ENCODE peak calls at places on chromosomes 16 and 17, in eight cellular contexts. One of them, this sample, is unnamed.

GRCh38 chr17:75335315-75335714 is 46.1 kb upstream of the SLC25A19 start:
- DNase-seq in GDM1: no peak
- DNase-seq in effector CD8-positive, alpha-beta T cell: no peak
- DNase-seq in glutamatergic neuron: no peak
- DNase-seq in left colon: peak
- DNase-seq in activated T-cell treated with anti-CD3 and anti-CD28 coated beads, Interleukin-2, amount 50 U/mL, for 72 hours: no peak
- DNase-seq in activated T-helper 9 cell treated with anti-CD3 and anti-CD28 coated beads, Interleukin-2, amount 50 U/mL, for 16 hours: no peak
- DNase-seq in H7: peak
- DNase-seq in this sample: no peak

GRCh38 chr17:15930426-15930825 is 14.5 kb upstream of the ADORA2B start:
- DNase-seq in GDM1: no peak
- DNase-seq in effector CD8-positive, alpha-beta T cell: no peak
- DNase-seq in glutamatergic neuron: no peak
- DNase-seq in left colon: no peak
- DNase-seq in activated T-cell treated with anti-CD3 and anti-CD28 coated beads, Interleukin-2, amount 50 U/mL, for 72 hours: no peak
- DNase-seq in activated T-helper 9 cell treated with anti-CD3 and anti-CD28 coated beads, Interleukin-2, amount 50 U/mL, for 16 hours: no peak
- DNase-seq in H7: no peak
- DNase-seq in this sample: no peak

GRCh38 chr17:45750779-45751440 is 33.2 kb upstream of the CRHR1 start:
- DNase-seq in GDM1: no peak
- DNase-seq in effector CD8-positive, alpha-beta T cell: no peak
- DNase-seq in glutamatergic neuron: no peak
- DNase-seq in left colon: no peak
- DNase-seq in activated T-cell treated with anti-CD3 and anti-CD28 coated beads, Interleukin-2, amount 50 U/mL, for 72 hours: no peak
- DNase-seq in activated T-helper 9 cell treated with anti-CD3 and anti-CD28 coated beads, Interleukin-2, amount 50 U/mL, for 16 hours: no peak
- DNase-seq in H7: no peak
- DNase-seq in this sample: no peak

GRCh38 chr17:7435676-7436555 is 681 bp downstream of the TMEM102 start:
- DNase-seq in GDM1: peak
- DNase-seq in effector CD8-positive, alpha-beta T cell: peak
- DNase-seq in glutamatergic neuron: peak
- DNase-seq in left colon: peak
- DNase-seq in activated T-cell treated with anti-CD3 and anti-CD28 coated beads, Interleukin-2, amount 50 U/mL, for 72 hours: peak
- DNase-seq in activated T-helper 9 cell treated with anti-CD3 and anti-CD28 coated beads, Interleukin-2, amount 50 U/mL, for 16 hours: peak
- DNase-seq in H7: peak
- DNase-seq in this sample: no peak

GRCh38 chr17:55053855-55054254 is 85.3 kb downstream of the STXBP4 start:
- DNase-seq in GDM1: no peak
- DNase-seq in effector CD8-positive, alpha-beta T cell: no peak
- DNase-seq in glutamatergic neuron: no peak
- DNase-seq in left colon: no peak
- DNase-seq in activated T-cell treated with anti-CD3 and anti-CD28 coated beads, Interleukin-2, amount 50 U/mL, for 72 hours: no peak
- DNase-seq in activated T-helper 9 cell treated with anti-CD3 and anti-CD28 coated beads, Interleukin-2, amount 50 U/mL, for 16 hours: no peak
- DNase-seq in H7: no peak
- DNase-seq in this sample: no peak

GRCh38 chr17:42288985-42289862 is 926 bp downstream of the STAT5A start:
- DNase-seq in GDM1: peak
- DNase-seq in effector CD8-positive, alpha-beta T cell: peak
- DNase-seq in glutamatergic neuron: no peak
- DNase-seq in left colon: peak
- DNase-seq in activated T-cell treated with anti-CD3 and anti-CD28 coated beads, Interleukin-2, amount 50 U/mL, for 72 hours: peak
- DNase-seq in activated T-helper 9 cell treated with anti-CD3 and anti-CD28 coated beads, Interleukin-2, amount 50 U/mL, for 16 hours: peak
- DNase-seq in H7: peak
- DNase-seq in this sample: no peak

GRCh38 chr17:62179525-62180161 is 114.6 kb upstream of the MED13 start:
- DNase-seq in GDM1: no peak
- DNase-seq in effector CD8-positive, alpha-beta T cell: no peak
- DNase-seq in glutamatergic neuron: no peak
- DNase-seq in left colon: peak
- DNase-seq in activated T-cell treated with anti-CD3 and anti-CD28 coated beads, Interleukin-2, amount 50 U/mL, for 72 hours: no peak
- DNase-seq in activated T-helper 9 cell treated with anti-CD3 and anti-CD28 coated beads, Interleukin-2, amount 50 U/mL, for 16 hours: no peak
- DNase-seq in H7: no peak
- DNase-seq in this sample: peak

GRCh38 chr16:28181557-28181914 is 30.2 kb downstream of the XPO6 start:
- DNase-seq in GDM1: no peak
- DNase-seq in effector CD8-positive, alpha-beta T cell: no peak
- DNase-seq in glutamatergic neuron: no peak
- DNase-seq in left colon: no peak
- DNase-seq in activated T-cell treated with anti-CD3 and anti-CD28 coated beads, Interleukin-2, amount 50 U/mL, for 72 hours: no peak
- DNase-seq in activated T-helper 9 cell treated with anti-CD3 and anti-CD28 coated beads, Interleukin-2, amount 50 U/mL, for 16 hours: no peak
- DNase-seq in H7: no peak
- DNase-seq in this sample: peak

GRCh38 chr17:83199500-83200201 is 120.2 kb downstream of the METRNL start:
- DNase-seq in GDM1: peak
- DNase-seq in effector CD8-positive, alpha-beta T cell: no peak
- DNase-seq in glutamatergic neuron: no peak
- DNase-seq in left colon: peak
- DNase-seq in activated T-cell treated with anti-CD3 and anti-CD28 coated beads, Interleukin-2, amount 50 U/mL, for 72 hours: peak
- DNase-seq in activated T-helper 9 cell treated with anti-CD3 and anti-CD28 coated beads, Interleukin-2, amount 50 U/mL, for 16 hours: peak
- DNase-seq in H7: no peak
- DNase-seq in this sample: no peak

GRCh38 chr16:89867918-89868317 is 5.5 kb upstream of the TCF25 start:
- DNase-seq in GDM1: no peak
- DNase-seq in effector CD8-positive, alpha-beta T cell: no peak
- DNase-seq in glutamatergic neuron: no peak
- DNase-seq in left colon: no peak
- DNase-seq in activated T-cell treated with anti-CD3 and anti-CD28 coated beads, Interleukin-2, amount 50 U/mL, for 72 hours: no peak
- DNase-seq in activated T-helper 9 cell treated with anti-CD3 and anti-CD28 coated beads, Interleukin-2, amount 50 U/mL, for 16 hours: no peak
- DNase-seq in H7: no peak
- DNase-seq in this sample: no peak

GRCh38 chr16:57899771-57900661 is 70.9 kb downstream of the CNGB1 start:
- DNase-seq in GDM1: peak
- DNase-seq in effector CD8-positive, alpha-beta T cell: peak
- DNase-seq in glutamatergic neuron: peak
- DNase-seq in left colon: peak
- DNase-seq in activated T-cell treated with anti-CD3 and anti-CD28 coated beads, Interleukin-2, amount 50 U/mL, for 72 hours: peak
- DNase-seq in activated T-helper 9 cell treated with anti-CD3 and anti-CD28 coated beads, Interleukin-2, amount 50 U/mL, for 16 hours: peak
- DNase-seq in H7: peak
- DNase-seq in this sample: no peak

GRCh38 chr16:2467301-2468141 is 3.6 kb upstream of the NTN3 start:
- DNase-seq in GDM1: peak
- DNase-seq in effector CD8-positive, alpha-beta T cell: no peak
- DNase-seq in glutamatergic neuron: peak
- DNase-seq in left colon: peak
- DNase-seq in activated T-cell treated with anti-CD3 and anti-CD28 coated beads, Interleukin-2, amount 50 U/mL, for 72 hours: no peak
- DNase-seq in activated T-helper 9 cell treated with anti-CD3 and anti-CD28 coated beads, Interleukin-2, amount 50 U/mL, for 16 hours: no peak
- DNase-seq in H7: peak
- DNase-seq in this sample: peak

GRCh38 chr16:79381552-79382042 is 218.9 kb downstream of the MAF start:
- DNase-seq in GDM1: no peak
- DNase-seq in effector CD8-positive, alpha-beta T cell: no peak
- DNase-seq in glutamatergic neuron: no peak
- DNase-seq in left colon: no peak
- DNase-seq in activated T-cell treated with anti-CD3 and anti-CD28 coated beads, Interleukin-2, amount 50 U/mL, for 72 hours: no peak
- DNase-seq in activated T-helper 9 cell treated with anti-CD3 and anti-CD28 coated beads, Interleukin-2, amount 50 U/mL, for 16 hours: no peak
- DNase-seq in H7: no peak
- DNase-seq in this sample: no peak

GRCh38 chr16:9489823-9490467 is 398.5 kb downstream of the HAPSTR1 start:
- DNase-seq in GDM1: no peak
- DNase-seq in effector CD8-positive, alpha-beta T cell: no peak
- DNase-seq in glutamatergic neuron: no peak
- DNase-seq in left colon: peak
- DNase-seq in activated T-cell treated with anti-CD3 and anti-CD28 coated beads, Interleukin-2, amount 50 U/mL, for 72 hours: no peak
- DNase-seq in activated T-helper 9 cell treated with anti-CD3 and anti-CD28 coated beads, Interleukin-2, amount 50 U/mL, for 16 hours: no peak
- DNase-seq in H7: no peak
- DNase-seq in this sample: no peak

GRCh38 chr17:21286066-21286770 is 1.7 kb downstream of the MAP2K3 start:
- DNase-seq in GDM1: no peak
- DNase-seq in effector CD8-positive, alpha-beta T cell: no peak
- DNase-seq in glutamatergic neuron: no peak
- DNase-seq in left colon: peak
- DNase-seq in activated T-cell treated with anti-CD3 and anti-CD28 coated beads, Interleukin-2, amount 50 U/mL, for 72 hours: no peak
- DNase-seq in activated T-helper 9 cell treated with anti-CD3 and anti-CD28 coated beads, Interleukin-2, amount 50 U/mL, for 16 hours: no peak
- DNase-seq in H7: peak
- DNase-seq in this sample: peak

GRCh38 chr17:50213026-50214015 is 11.9 kb upstream of the COL1A1 start:
- DNase-seq in GDM1: peak
- DNase-seq in effector CD8-positive, alpha-beta T cell: no peak
- DNase-seq in glutamatergic neuron: no peak
- DNase-seq in left colon: no peak
- DNase-seq in activated T-cell treated with anti-CD3 and anti-CD28 coated beads, Interleukin-2, amount 50 U/mL, for 72 hours: peak
- DNase-seq in activated T-helper 9 cell treated with anti-CD3 and anti-CD28 coated beads, Interleukin-2, amount 50 U/mL, for 16 hours: no peak
- DNase-seq in H7: peak
- DNase-seq in this sample: no peak

GRCh38 chr17:41967141-41967920 is 736 bp downstream of the CNP start:
- DNase-seq in GDM1: no peak
- DNase-seq in effector CD8-positive, alpha-beta T cell: no peak
- DNase-seq in glutamatergic neuron: no peak
- DNase-seq in left colon: peak
- DNase-seq in activated T-cell treated with anti-CD3 and anti-CD28 coated beads, Interleukin-2, amount 50 U/mL, for 72 hours: peak
- DNase-seq in activated T-helper 9 cell treated with anti-CD3 and anti-CD28 coated beads, Interleukin-2, amount 50 U/mL, for 16 hours: peak
- DNase-seq in H7: no peak
- DNase-seq in this sample: no peak

GRCh38 chr17:17535957-17536356 is 39.8 kb upstream of the RASD1 start:
- DNase-seq in GDM1: no peak
- DNase-seq in effector CD8-positive, alpha-beta T cell: no peak
- DNase-seq in glutamatergic neuron: no peak
- DNase-seq in left colon: peak
- DNase-seq in activated T-cell treated with anti-CD3 and anti-CD28 coated beads, Interleukin-2, amount 50 U/mL, for 72 hours: no peak
- DNase-seq in activated T-helper 9 cell treated with anti-CD3 and anti-CD28 coated beads, Interleukin-2, amount 50 U/mL, for 16 hours: no peak
- DNase-seq in H7: no peak
- DNase-seq in this sample: no peak

GRCh38 chr16:70157477-70158260 is 15.9 kb upstream of the CLEC18C start:
- DNase-seq in GDM1: no peak
- DNase-seq in effector CD8-positive, alpha-beta T cell: no peak
- DNase-seq in glutamatergic neuron: no peak
- DNase-seq in left colon: peak
- DNase-seq in activated T-cell treated with anti-CD3 and anti-CD28 coated beads, Interleukin-2, amount 50 U/mL, for 72 hours: no peak
- DNase-seq in activated T-helper 9 cell treated with anti-CD3 and anti-CD28 coated beads, Interleukin-2, amount 50 U/mL, for 16 hours: no peak
- DNase-seq in H7: peak
- DNase-seq in this sample: no peak

GRCh38 chr17:34885076-34885475 is 76.2 kb downstream of the CCT6B start:
- DNase-seq in GDM1: no peak
- DNase-seq in effector CD8-positive, alpha-beta T cell: no peak
- DNase-seq in glutamatergic neuron: no peak
- DNase-seq in left colon: no peak
- DNase-seq in activated T-cell treated with anti-CD3 and anti-CD28 coated beads, Interleukin-2, amount 50 U/mL, for 72 hours: no peak
- DNase-seq in activated T-helper 9 cell treated with anti-CD3 and anti-CD28 coated beads, Interleukin-2, amount 50 U/mL, for 16 hours: no peak
- DNase-seq in H7: no peak
- DNase-seq in this sample: no peak

GRCh38 chr16:55297062-55297909 is 26.7 kb upstream of the IRX6 start:
- DNase-seq in GDM1: no peak
- DNase-seq in effector CD8-positive, alpha-beta T cell: no peak
- DNase-seq in glutamatergic neuron: no peak
- DNase-seq in left colon: no peak
- DNase-seq in activated T-cell treated with anti-CD3 and anti-CD28 coated beads, Interleukin-2, amount 50 U/mL, for 72 hours: no peak
- DNase-seq in activated T-helper 9 cell treated with anti-CD3 and anti-CD28 coated beads, Interleukin-2, amount 50 U/mL, for 16 hours: no peak
- DNase-seq in H7: no peak
- DNase-seq in this sample: no peak

GRCh38 chr16:838741-839140 is 38.2 kb upstream of the GNG13 start:
- DNase-seq in GDM1: no peak
- DNase-seq in effector CD8-positive, alpha-beta T cell: no peak
- DNase-seq in glutamatergic neuron: no peak
- DNase-seq in left colon: no peak
- DNase-seq in activated T-cell treated with anti-CD3 and anti-CD28 coated beads, Interleukin-2, amount 50 U/mL, for 72 hours: no peak
- DNase-seq in activated T-helper 9 cell treated with anti-CD3 and anti-CD28 coated beads, Interleukin-2, amount 50 U/mL, for 16 hours: no peak
- DNase-seq in H7: peak
- DNase-seq in this sample: no peak

GRCh38 chr16:8567355-8568230 is 22.7 kb downstream of the TMEM114 start:
- DNase-seq in GDM1: peak
- DNase-seq in effector CD8-positive, alpha-beta T cell: peak
- DNase-seq in glutamatergic neuron: peak
- DNase-seq in left colon: peak
- DNase-seq in activated T-cell treated with anti-CD3 and anti-CD28 coated beads, Interleukin-2, amount 50 U/mL, for 72 hours: peak
- DNase-seq in activated T-helper 9 cell treated with anti-CD3 and anti-CD28 coated beads, Interleukin-2, amount 50 U/mL, for 16 hours: peak
- DNase-seq in H7: peak
- DNase-seq in this sample: peak

GRCh38 chr17:68288804-68289203 is 2.1 kb downstream of the SLC16A6 start:
- DNase-seq in GDM1: no peak
- DNase-seq in effector CD8-positive, alpha-beta T cell: no peak
- DNase-seq in glutamatergic neuron: no peak
- DNase-seq in left colon: no peak
- DNase-seq in activated T-cell treated with anti-CD3 and anti-CD28 coated beads, Interleukin-2, amount 50 U/mL, for 72 hours: peak
- DNase-seq in activated T-helper 9 cell treated with anti-CD3 and anti-CD28 coated beads, Interleukin-2, amount 50 U/mL, for 16 hours: no peak
- DNase-seq in H7: no peak
- DNase-seq in this sample: no peak

GRCh38 chr17:76104140-76104895 is 731 bp upstream of the EXOC7 start:
- DNase-seq in GDM1: no peak
- DNase-seq in effector CD8-positive, alpha-beta T cell: no peak
- DNase-seq in glutamatergic neuron: no peak
- DNase-seq in left colon: no peak
- DNase-seq in activated T-cell treated with anti-CD3 and anti-CD28 coated beads, Interleukin-2, amount 50 U/mL, for 72 hours: no peak
- DNase-seq in activated T-helper 9 cell treated with anti-CD3 and anti-CD28 coated beads, Interleukin-2, amount 50 U/mL, for 16 hours: no peak
- DNase-seq in H7: peak
- DNase-seq in this sample: no peak

GRCh38 chr16:679808-680624 is at the start of gene STUB1:
- DNase-seq in GDM1: peak
- DNase-seq in effector CD8-positive, alpha-beta T cell: peak
- DNase-seq in glutamatergic neuron: peak
- DNase-seq in left colon: peak
- DNase-seq in activated T-cell treated with anti-CD3 and anti-CD28 coated beads, Interleukin-2, amount 50 U/mL, for 72 hours: peak
- DNase-seq in activated T-helper 9 cell treated with anti-CD3 and anti-CD28 coated beads, Interleukin-2, amount 50 U/mL, for 16 hours: peak
- DNase-seq in H7: peak
- DNase-seq in this sample: peak

GRCh38 chr17:36665417-36665816 is 64.0 kb downstream of the MRM1 start:
- DNase-seq in GDM1: no peak
- DNase-seq in effector CD8-positive, alpha-beta T cell: no peak
- DNase-seq in glutamatergic neuron: no peak
- DNase-seq in left colon: no peak
- DNase-seq in activated T-cell treated with anti-CD3 and anti-CD28 coated beads, Interleukin-2, amount 50 U/mL, for 72 hours: no peak
- DNase-seq in activated T-helper 9 cell treated with anti-CD3 and anti-CD28 coated beads, Interleukin-2, amount 50 U/mL, for 16 hours: no peak
- DNase-seq in H7: no peak
- DNase-seq in this sample: no peak

GRCh38 chr16:64092284-64092683 is 1029.6 kb downstream of the CDH11 start:
- DNase-seq in GDM1: no peak
- DNase-seq in effector CD8-positive, alpha-beta T cell: no peak
- DNase-seq in glutamatergic neuron: no peak
- DNase-seq in left colon: no peak
- DNase-seq in activated T-cell treated with anti-CD3 and anti-CD28 coated beads, Interleukin-2, amount 50 U/mL, for 72 hours: no peak
- DNase-seq in activated T-helper 9 cell treated with anti-CD3 and anti-CD28 coated beads, Interleukin-2, amount 50 U/mL, for 16 hours: no peak
- DNase-seq in H7: no peak
- DNase-seq in this sample: peak

GRCh38 chr16:51151435-51151950 is 423 bp upstream of the SALL1 start:
- DNase-seq in GDM1: no peak
- DNase-seq in effector CD8-positive, alpha-beta T cell: no peak
- DNase-seq in glutamatergic neuron: peak
- DNase-seq in left colon: no peak
- DNase-seq in activated T-cell treated with anti-CD3 and anti-CD28 coated beads, Interleukin-2, amount 50 U/mL, for 72 hours: no peak
- DNase-seq in activated T-helper 9 cell treated with anti-CD3 and anti-CD28 coated beads, Interleukin-2, amount 50 U/mL, for 16 hours: no peak
- DNase-seq in H7: peak
- DNase-seq in this sample: peak

GRCh38 chr17:44221862-44222111 is 2.3 kb upstream of the UBTF start:
- DNase-seq in GDM1: no peak
- DNase-seq in effector CD8-positive, alpha-beta T cell: no peak
- DNase-seq in glutamatergic neuron: no peak
- DNase-seq in left colon: no peak
- DNase-seq in activated T-cell treated with anti-CD3 and anti-CD28 coated beads, Interleukin-2, amount 50 U/mL, for 72 hours: no peak
- DNase-seq in activated T-helper 9 cell treated with anti-CD3 and anti-CD28 coated beads, Interleukin-2, amount 50 U/mL, for 16 hours: no peak
- DNase-seq in H7: no peak
- DNase-seq in this sample: no peak

GRCh38 chr16:72901012-72901411 is 146.9 kb downstream of the ZFHX3 start:
- DNase-seq in GDM1: no peak
- DNase-seq in effector CD8-positive, alpha-beta T cell: no peak
- DNase-seq in glutamatergic neuron: no peak
- DNase-seq in left colon: no peak
- DNase-seq in activated T-cell treated with anti-CD3 and anti-CD28 coated beads, Interleukin-2, amount 50 U/mL, for 72 hours: no peak
- DNase-seq in activated T-helper 9 cell treated with anti-CD3 and anti-CD28 coated beads, Interleukin-2, amount 50 U/mL, for 16 hours: no peak
- DNase-seq in H7: no peak
- DNase-seq in this sample: no peak

GRCh38 chr17:62611308-62611707 is 16.2 kb upstream of the MRC2 start:
- DNase-seq in GDM1: no peak
- DNase-seq in effector CD8-positive, alpha-beta T cell: no peak
- DNase-seq in glutamatergic neuron: no peak
- DNase-seq in left colon: no peak
- DNase-seq in activated T-cell treated with anti-CD3 and anti-CD28 coated beads, Interleukin-2, amount 50 U/mL, for 72 hours: no peak
- DNase-seq in activated T-helper 9 cell treated with anti-CD3 and anti-CD28 coated beads, Interleukin-2, amount 50 U/mL, for 16 hours: no peak
- DNase-seq in H7: no peak
- DNase-seq in this sample: no peak

GRCh38 chr16:86381491-86381890 is 128.8 kb upstream of the FOXF1 start:
- DNase-seq in GDM1: no peak
- DNase-seq in effector CD8-positive, alpha-beta T cell: no peak
- DNase-seq in glutamatergic neuron: no peak
- DNase-seq in left colon: no peak
- DNase-seq in activated T-cell treated with anti-CD3 and anti-CD28 coated beads, Interleukin-2, amount 50 U/mL, for 72 hours: no peak
- DNase-seq in activated T-helper 9 cell treated with anti-CD3 and anti-CD28 coated beads, Interleukin-2, amount 50 U/mL, for 16 hours: no peak
- DNase-seq in H7: no peak
- DNase-seq in this sample: no peak